ENCODE peak calls at places on chromosomes 11 and 22, in six cellular contexts. C is GM04504; H is fibroblast of pulmonary artery; R is H4; T is NCI-H1436; I is CD4-positive, alpha-beta T cell. Q is an unnamed sample.

GRCh38 chr11:46979358-46979757 is 42.8 kb downstream of the CSTPP1 start:
- DNase-seq in R (no peak), C (no peak), T (no peak), H (no peak), I (no peak), Q (no peak)

GRCh38 chr11:90646706-90647105 is 423.9 kb upstream of the CHORDC1 start:
- DNase-seq in H (no peak), R (no peak), I (no peak), T (no peak), C (no peak), Q (no peak)

GRCh38 chr11:101866619-101867491 is 48.0 kb upstream of the CEP126 start:
- DNase-seq in T (peak; percentile 69), I (no peak), R (no peak), H (no peak), C (no peak), Q (no peak)

GRCh38 chr22:50057868-50058311 is at the start of gene TTLL8:
- DNase-seq in I (no peak), T (no peak), C (no peak), H (no peak), R (no peak), Q (no peak)

GRCh38 chr11:61446211-61446651 is 16.3 kb downstream of the SDHAF2 start:
- DNase-seq in T (peak; percentile 72), H (peak; percentile 96), C (peak; percentile 91), I (peak; percentile 50), R (peak; percentile 93), Q (peak; percentile 83)

GRCh38 chr11:70603064-70603755 is 204.9 kb downstream of the CTTN start:
- DNase-seq in I (no peak), C (no peak), R (peak; percentile 32), T (no peak), H (no peak), Q (no peak)

GRCh38 chr11:63698976-63699733 is 17.9 kb downstream of the RTN3 start:
- DNase-seq in C (no peak), R (no peak), H (no peak), T (no peak), I (no peak), Q (no peak)

GRCh38 chr11:32890843-32891656 is 1.6 kb upstream of the QSER1 start:
- DNase-seq in R (no peak), I (no peak), T (no peak), C (no peak), H (no peak), Q (no peak)

GRCh38 chr11:73175551-73176144 is 33.5 kb upstream of the FCHSD2 start:
- DNase-seq in C (no peak), I (no peak), H (no peak), R (no peak), T (no peak), Q (no peak)

GRCh38 chr11:125370561-125371389 is 125.3 kb downstream of the FEZ1 start:
- DNase-seq in R (no peak), H (no peak), C (no peak), T (no peak), I (no peak), Q (no peak)

GRCh38 chr11:96748639-96749370 is 359.0 kb downstream of the JRKL start:
- DNase-seq in H (peak; percentile 47), C (peak; percentile 41), T (no peak), R (peak; percentile 31), I (no peak), Q (no peak)

GRCh38 chr11:43833657-43834073 is 47.0 kb upstream of the ALKBH3 start:
- DNase-seq in C (peak; percentile 28), T (no peak), R (no peak), I (no peak), H (peak; percentile 82), Q (no peak)

GRCh38 chr11:66727282-66727882 is 1.6 kb downstream of the SPTBN2 start:
- DNase-seq in T (no peak), R (no peak), C (no peak), H (peak; percentile 10), I (no peak), Q (no peak)

GRCh38 chr11:71199226-71199815 is 53.1 kb downstream of the SHANK2 start:
- DNase-seq in T (no peak), R (no peak), I (no peak), C (no peak), H (no peak), Q (no peak)

GRCh38 chr22:34804588-34804987 is 261.4 kb upstream of the ISX start:
- DNase-seq in T (no peak), H (no peak), R (no peak), I (no peak), C (no peak), Q (no peak)

GRCh38 chr11:122717264-122717867 is 61.8 kb downstream of the UBASH3B start:
- DNase-seq in C (no peak), I (no peak), R (no peak), T (no peak), H (no peak), Q (no peak)

GRCh38 chr11:97140885-97141494 is 751.2 kb downstream of the JRKL start:
- DNase-seq in H (peak; percentile 54), T (no peak), R (peak; percentile 20), C (no peak), I (no peak), Q (peak; percentile 11)

GRCh38 chr22:38872831-38873248 is 824 bp upstream of the CBX6 start:
- DNase-seq in H (peak; percentile 36), C (no peak), I (no peak), T (peak; percentile 30), R (peak; percentile 3), Q (peak; percentile 52)

GRCh38 chr11:100574894-100575769 is 112.0 kb upstream of the ARHGAP42 start:
- DNase-seq in I (no peak), C (no peak), R (peak; percentile 44), T (peak; percentile 40), H (peak; percentile 61), Q (no peak)

GRCh38 chr11:69950120-69950519 is 128.0 kb upstream of the ANO1 start:
- DNase-seq in R (no peak), T (no peak), H (no peak), I (no peak), C (no peak), Q (peak; percentile 54)

Q was measured in endothelial cell.